ENCODE peak calls at places on chromosomes 12 and 14, in four cellular contexts. A is H1, F is HepG2, K is K562. Z is an unnamed sample.
A peak's percentile ranks its signal among the peaks of the same experiment; 100 is the strongest.

GRCh38 chr12:120887253-120888043 is 16.7 kb downstream of the SPPL3 start:
- DNase-seq in F (no peak), A (no peak), K (no peak), Z (no peak)

GRCh38 chr12:95182868-95183415 is 34.3 kb downstream of the FGD6 start:
- DNase-seq in K (no peak), A (no peak), F (no peak), Z (no peak)

GRCh38 chr14:104690266-104690711 is 871 bp downstream of the INF2 start:
- DNase-seq in A (no peak), K (peak; percentile 18), F (no peak), Z (no peak)

GRCh38 chr12:112401054-112401453 is 8.4 kb downstream of the RPL6 start:
- DNase-seq in A (no peak), K (no peak), F (no peak), Z (no peak)

GRCh38 chr14:77426396-77426795 is 3.1 kb upstream of the NOXRED1 start:
- DNase-seq in F (no peak), K (no peak), A (no peak), Z (no peak)

GRCh38 chr12:98973395-98973794 is 328.3 kb downstream of the APAF1 start:
- DNase-seq in F (no peak), K (no peak), A (no peak), Z (no peak)

GRCh38 chr12:121468451-121468850 is 68.5 kb downstream of the RNF34 start:
- DNase-seq in F (no peak), A (no peak), K (no peak), Z (no peak)

GRCh38 chr14:60575008-60575407 is 66.1 kb downstream of the SIX6 start:
- DNase-seq in F (no peak), K (no peak), A (no peak), Z (no peak)

GRCh38 chr14:74275265-74275841 is 27.4 kb downstream of the ABCD4 start:
- DNase-seq in K (no peak), F (no peak), A (no peak), Z (no peak)

GRCh38 chr14:74867673-74868072 is 8.3 kb downstream of the PROX2 start:
- DNase-seq in K (no peak), A (no peak), F (no peak), Z (no peak)

DNA sequence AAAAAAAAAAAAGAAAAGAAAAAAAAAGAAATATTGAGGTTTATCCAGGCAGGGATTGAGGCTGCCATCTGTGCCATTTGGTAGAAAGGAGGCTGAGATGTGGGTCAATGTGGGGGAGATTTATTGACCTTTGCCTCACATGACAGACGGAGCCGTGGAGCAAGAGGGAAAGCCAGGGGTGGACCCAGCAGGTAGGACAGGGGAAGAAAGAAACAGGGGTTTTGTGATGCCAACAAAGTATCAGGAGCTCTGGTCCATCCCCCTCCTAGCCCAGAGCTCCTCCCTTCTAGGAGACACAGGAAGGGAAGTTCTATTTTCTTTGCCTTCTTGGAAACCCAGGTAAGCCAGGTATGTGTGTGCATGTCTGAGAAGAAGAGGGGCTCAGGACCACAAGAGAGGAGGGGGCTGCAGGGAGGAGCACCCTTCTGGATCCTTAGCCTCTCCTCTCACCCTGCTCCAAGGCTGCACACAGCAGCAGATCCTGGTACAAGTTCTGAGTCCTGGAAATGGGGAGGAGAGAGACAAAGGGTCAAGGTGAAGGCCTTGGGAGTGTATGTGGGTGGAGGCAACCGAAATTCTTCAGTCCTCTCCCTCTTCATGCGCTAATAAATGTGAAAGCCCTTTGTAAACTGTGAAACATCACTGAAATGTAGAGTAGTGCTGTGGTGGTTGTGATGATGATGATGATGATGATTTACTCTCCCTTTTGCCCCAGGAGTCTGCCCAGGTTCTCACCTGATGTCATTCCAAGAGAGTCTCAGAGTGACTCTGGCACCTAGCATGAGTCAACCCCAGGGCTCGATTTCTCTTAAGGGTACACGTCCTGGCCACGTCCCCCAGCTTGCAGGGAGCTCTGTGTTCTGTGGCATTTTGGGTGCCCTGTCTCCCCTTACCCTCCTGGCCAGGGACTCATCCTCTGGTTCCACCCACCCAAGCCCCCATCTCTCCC is 26.3 kb downstream of the ZFP36L1 start:
- DNase-seq in F (no peak), K (no peak), A (no peak), Z (no peak)
- TF ChIP-seq RFX5 in F (no peak), K (no peak), A (no peak), Z (no peak)

GRCh38 chr12:102917026-102917787 is at the start of gene PAH:
- DNase-seq in A (peak; percentile 51), K (peak; percentile 27), F (peak; percentile 91), Z (no peak)
- TF ChIP-seq CBX5 in A (no peak), K (no peak), F (no peak), Z (no peak)

GRCh38 chr12:25249951-25250738 is 584 bp downstream of the KRAS start:
- DNase-seq in F (no peak), A (no peak), K (peak; percentile 55), Z (no peak)
- H3K79me2 ChIP-seq in F (peaks cover 21% of the 10 kb centered on the region), A (peaks cover 10% of the 10 kb centered on the region), K (peaks cover 39% of the 10 kb centered on the region), Z (peaks cover 31% of the 10 kb centered on the region)

GRCh38 chr14:96194657-96195431 is 9.8 kb upstream of the BDKRB2 start:
- DNase-seq in F (peak; percentile 22), A (no peak), K (no peak), Z (no peak)
- TF ChIP-seq RFX5 in F (no peak), A (no peak), K (no peak), Z (no peak)

GRCh38 chr14:83172363-83172762 is 1638.7 kb upstream of the SEL1L start:
- DNase-seq in K (no peak), F (peak; percentile 13), A (no peak), Z (no peak)
- TF ChIP-seq CBX5 in K (no peak), F (no peak), A (no peak), Z (no peak)

DNA sequence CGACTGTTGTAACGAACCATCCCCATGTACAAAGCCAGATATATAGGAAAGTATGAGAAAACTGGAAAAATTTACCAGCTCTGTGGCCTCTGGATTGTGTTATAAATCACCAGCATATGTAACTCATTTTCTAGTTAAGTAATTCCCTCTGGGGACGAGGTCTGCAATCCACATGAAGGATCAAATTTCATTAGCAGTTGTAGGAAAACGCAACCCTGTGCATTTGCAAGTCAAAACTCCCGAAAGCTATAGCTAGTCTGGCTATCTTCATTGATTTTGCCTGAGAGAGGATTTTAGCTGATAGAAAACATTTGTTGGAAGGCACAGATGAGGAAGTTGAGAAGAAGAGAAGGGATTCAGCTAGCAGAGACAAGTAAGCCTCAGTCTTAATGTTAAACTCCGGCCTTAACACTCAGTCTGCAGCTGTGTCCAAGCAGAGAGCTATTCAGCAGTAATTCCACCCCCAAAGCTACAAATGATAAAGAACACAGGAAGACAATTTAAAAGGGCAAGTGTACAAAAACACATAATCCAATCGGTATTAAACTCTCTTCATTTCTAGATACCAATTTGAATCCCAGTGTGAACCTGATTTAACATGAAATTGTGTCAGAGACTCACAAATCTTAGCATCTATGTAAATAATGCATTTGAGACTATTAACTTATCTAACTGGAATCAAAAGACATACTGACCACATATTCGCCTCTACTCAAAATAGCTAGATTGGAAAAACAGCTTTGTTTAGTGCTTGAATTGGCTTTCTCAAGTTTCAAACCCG is 54.2 kb upstream of the CERS5 start:
- DNase-seq in K (no peak), A (no peak), F (no peak), Z (peak; percentile 53)
- H3K79me2 ChIP-seq in K (peaks cover 31% of the 10 kb centered on the region), A (no peaks in the 10 kb centered on the region), F (no peaks in the 10 kb centered on the region), Z (peaks cover 65% of the 10 kb centered on the region)

GRCh38 chr14:70698288-70698687 is 56.6 kb downstream of the TTC9 start:
- DNase-seq in F (peak; percentile 29), K (peak; percentile 33), A (no peak), Z (no peak)
- TF ChIP-seq RFX5 in F (no peak), K (no peak), A (no peak), Z (no peak)

GRCh38 chr14:59460378-59460777 is 4.8 kb downstream of the GPR135 start:
- DNase-seq in K (no peak), F (no peak), A (no peak), Z (no peak)

GRCh38 chr14:59461891-59462290 is 3.3 kb downstream of the GPR135 start:
- DNase-seq in K (no peak), F (no peak), A (no peak), Z (no peak)

GRCh38 chr14:59463773-59464650 is 1.2 kb downstream of the GPR135 start:
- DNase-seq in F (no peak), A (no peak), K (no peak), Z (no peak)

GRCh38 chr14:59465570-59466150 is 480 bp upstream of the GPR135 start:
- DNase-seq in K (no peak), F (no peak), A (no peak), Z (no peak)

GRCh38 chr14:59464651-59465569 is at the start of gene GPR135:
- DNase-seq in K (peak; percentile 9), A (no peak), F (peak; percentile 24), Z (no peak)
- TF ChIP-seq CBX5 in K (no peak), A (no peak), F (no peak), Z (no peak)

GRCh38 chr12:110426300-110426910 is 22.9 kb upstream of the ANAPC7 start:
- DNase-seq in A (no peak), F (no peak), K (no peak), Z (no peak)
- H3K79me2 ChIP-seq in A (no peaks in the 10 kb centered on the region), F (no peaks in the 10 kb centered on the region), K (no peaks in the 10 kb centered on the region), Z (no peaks in the 10 kb centered on the region)

DNA sequence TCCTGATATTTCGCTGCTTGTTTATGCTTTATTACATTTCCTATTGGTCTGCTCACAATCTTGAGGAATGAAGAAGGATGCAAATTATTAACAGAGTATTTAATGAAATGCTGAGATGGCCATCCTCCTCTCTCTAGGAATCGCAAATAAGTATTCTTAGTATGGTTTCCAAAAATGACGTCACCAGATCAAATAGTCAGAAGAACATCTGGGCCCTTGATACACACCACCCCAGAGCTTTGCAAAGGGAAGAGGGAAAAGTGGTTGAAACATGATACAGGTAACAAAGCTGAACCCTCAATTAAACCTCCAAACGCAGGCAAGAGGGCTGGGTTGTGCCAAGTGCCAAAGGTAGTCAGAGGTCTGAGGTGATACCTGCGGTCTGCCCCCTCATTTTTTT is 107.3 kb downstream of the BCL11B start:
- DNase-seq in A (no peak), F (no peak), K (no peak), Z (no peak)
- TF ChIP-seq RFX5 in A (no peak), F (no peak), K (no peak), Z (no peak)